ENCODE peak calls at places on chromosome 13, in seven cellular contexts. N, C, U, F, S, B and P are unnamed samples.

GRCh38 chr13:114004416-114005205 is 30.7 kb upstream of the C13orf46 start:
- DNase-seq in F (peak; percentile 11), U (no peak), N (no peak), C (no peak), B (peak; percentile 94), S (no peak), P (no peak)

GRCh38 chr13:44103721-44104490 is 224.2 kb downstream of the LACC1 start:
- DNase-seq in F (no peak), S (no peak), B (peak; percentile 12), C (no peak), U (no peak), N (no peak), P (no peak)

GRCh38 chr13:44259045-44260042 is 114.3 kb upstream of the SERP2 start:
- DNase-seq in N (no peak), C (peak; percentile 46), U (peak; percentile 32), S (no peak), B (no peak), F (peak; percentile 54), P (no peak)

GRCh38 chr13:19618925-19619324 is 14.5 kb upstream of the MPHOSPH8 start:
- DNase-seq in B (no peak), S (no peak), N (no peak), U (peak; percentile 36), F (no peak), C (no peak), P (no peak)

GRCh38 chr13:44312898-44313551 is 60.6 kb upstream of the SERP2 start:
- DNase-seq in B (no peak), N (no peak), U (peak; percentile 67), F (peak; percentile 35), C (no peak), S (no peak), P (no peak)

GRCh38 chr13:29583073-29583785 is 12.3 kb downstream of the SLC7A1 start:
- DNase-seq in C (no peak), U (peak; percentile 4), B (no peak), F (no peak), S (no peak), N (peak; percentile 57), P (no peak)

GRCh38 chr13:43880451-43880850 is 747 bp downstream of the LACC1 start:
- DNase-seq in N (no peak), U (no peak), F (no peak), S (no peak), C (no peak), B (no peak), P (no peak)

GRCh38 chr13:73872397-73872796 is 261.8 kb downstream of the KLF12 start:
- DNase-seq in F (no peak), B (no peak), C (no peak), N (no peak), S (no peak), U (no peak), P (no peak)

GRCh38 chr13:76086729-76087128 is 450.6 kb downstream of the LMO7 start:
- DNase-seq in U (no peak), C (no peak), B (no peak), N (no peak), S (no peak), F (no peak), P (no peak)

GRCh38 chr13:113506025-113506685 is 15.6 kb upstream of the DCUN1D2 start:
- DNase-seq in U (no peak), F (no peak), C (no peak), B (no peak), S (no peak), N (no peak), P (no peak)

GRCh38 chr13:112657850-112658445 is 31.9 kb upstream of the ATP11A start:
- DNase-seq in C (peak; percentile 54), N (no peak), F (peak; percentile 49), U (no peak), S (no peak), B (no peak), P (peak; percentile 40)

GRCh38 chr13:113403255-113404104 is 39.5 kb upstream of the GRTP1 start:
- DNase-seq in B (no peak), C (no peak), U (no peak), S (peak; percentile 27), N (no peak), F (no peak), P (no peak)

GRCh38 chr13:44415815-44416214 is 42.2 kb downstream of the SERP2 start:
- DNase-seq in F (no peak), N (no peak), S (no peak), U (no peak), B (no peak), C (no peak), P (no peak)

GRCh38 chr13:50203256-50204083 is 188.2 kb downstream of the KCNRG start:
- DNase-seq in U (no peak), F (no peak), N (no peak), S (no peak), C (no peak), B (no peak), P (no peak)

GRCh38 chr13:51246411-51247298 is 24.5 kb downstream of the FAM124A start:
- DNase-seq in U (no peak), N (no peak), S (peak; percentile 70), C (no peak), B (no peak), F (no peak), P (peak; percentile 47)

GRCh38 chr13:110067355-110068175 is 239.4 kb downstream of the COL4A1 start:
- DNase-seq in C (peak; percentile 50), U (no peak), N (no peak), S (no peak), B (no peak), F (no peak), P (no peak)

GRCh38 chr13:46831588-46832194 is 34.7 kb upstream of the ESD start:
- DNase-seq in B (no peak), N (no peak), U (peak; percentile 40), S (no peak), C (peak; percentile 36), F (no peak), P (no peak)

GRCh38 chr13:105817011-105817410 is 718.5 kb downstream of the EFNB2 start:
- DNase-seq in F (no peak), S (no peak), U (no peak), B (no peak), C (no peak), N (no peak), P (no peak)

GRCh38 chr13:80199067-80199466 is 141.9 kb downstream of the SPRY2 start:
- DNase-seq in C (no peak), S (no peak), N (no peak), F (no peak), B (no peak), U (no peak), P (no peak)

GRCh38 chr13:24182703-24183081 is 22.2 kb downstream of the SPATA13 start:
- DNase-seq in S (no peak), F (peak; percentile 67), U (no peak), C (no peak), N (no peak), B (peak; percentile 45), P (no peak)
- TF ChIP-seq POLR2A in S (no peak), F (no peak), U (no peak), C (no peak), N (no peak), B (no peak), P (no peak)

GRCh38 chr13:59318320-59318930 is 845.3 kb downstream of the DIAPH3 start:
- DNase-seq in C (peak; percentile 39), S (peak; percentile 79), B (no peak), N (peak; percentile 4), F (peak; percentile 84), U (peak; percentile 42), P (no peak)

GRCh38 chr13:59312776-59313175 is 851.0 kb downstream of the DIAPH3 start:
- DNase-seq in C (no peak), B (no peak), S (no peak), F (no peak), U (no peak), N (no peak), P (no peak)
- TF ChIP-seq POLR2A in C (no peak), B (no peak), S (no peak), F (no peak), U (no peak), N (no peak), P (no peak)

GRCh38 chr13:71864094-71864980 is 2.7 kb downstream of the DACH1 start:
- DNase-seq in U (no peak), S (peak; percentile 61), N (no peak), C (peak; percentile 49), F (peak; percentile 47), B (no peak), P (peak; percentile 67)
- TF ChIP-seq POLR2A in U (no peak), S (peak; percentile 29), N (no peak), C (no peak), F (no peak), B (no peak), P (no peak)

GRCh38 chr13:94548382-94549240 is 47.3 kb downstream of the TGDS start:
- DNase-seq in F (peak; percentile 53), S (peak; percentile 53), N (peak; percentile 21), B (no peak), C (peak; percentile 39), U (peak; percentile 67), P (no peak)
- TF ChIP-seq POLR2A in F (no peak), S (no peak), N (no peak), B (no peak), C (no peak), U (no peak), P (no peak)

GRCh38 chr13:23375007-23375971 is 58.2 kb downstream of the SACS start:
- DNase-seq in S (peak; percentile 98), F (peak; percentile 96), U (peak; percentile 91), N (peak; percentile 71), C (peak; percentile 97), B (peak; percentile 99), P (peak; percentile 93)
- TF ChIP-seq POLR2A in S (peak; percentile 69), F (no peak), U (peak; percentile 52), N (peak; percentile 70), C (peak; percentile 85), B (no peak), P (no peak)

DNA sequence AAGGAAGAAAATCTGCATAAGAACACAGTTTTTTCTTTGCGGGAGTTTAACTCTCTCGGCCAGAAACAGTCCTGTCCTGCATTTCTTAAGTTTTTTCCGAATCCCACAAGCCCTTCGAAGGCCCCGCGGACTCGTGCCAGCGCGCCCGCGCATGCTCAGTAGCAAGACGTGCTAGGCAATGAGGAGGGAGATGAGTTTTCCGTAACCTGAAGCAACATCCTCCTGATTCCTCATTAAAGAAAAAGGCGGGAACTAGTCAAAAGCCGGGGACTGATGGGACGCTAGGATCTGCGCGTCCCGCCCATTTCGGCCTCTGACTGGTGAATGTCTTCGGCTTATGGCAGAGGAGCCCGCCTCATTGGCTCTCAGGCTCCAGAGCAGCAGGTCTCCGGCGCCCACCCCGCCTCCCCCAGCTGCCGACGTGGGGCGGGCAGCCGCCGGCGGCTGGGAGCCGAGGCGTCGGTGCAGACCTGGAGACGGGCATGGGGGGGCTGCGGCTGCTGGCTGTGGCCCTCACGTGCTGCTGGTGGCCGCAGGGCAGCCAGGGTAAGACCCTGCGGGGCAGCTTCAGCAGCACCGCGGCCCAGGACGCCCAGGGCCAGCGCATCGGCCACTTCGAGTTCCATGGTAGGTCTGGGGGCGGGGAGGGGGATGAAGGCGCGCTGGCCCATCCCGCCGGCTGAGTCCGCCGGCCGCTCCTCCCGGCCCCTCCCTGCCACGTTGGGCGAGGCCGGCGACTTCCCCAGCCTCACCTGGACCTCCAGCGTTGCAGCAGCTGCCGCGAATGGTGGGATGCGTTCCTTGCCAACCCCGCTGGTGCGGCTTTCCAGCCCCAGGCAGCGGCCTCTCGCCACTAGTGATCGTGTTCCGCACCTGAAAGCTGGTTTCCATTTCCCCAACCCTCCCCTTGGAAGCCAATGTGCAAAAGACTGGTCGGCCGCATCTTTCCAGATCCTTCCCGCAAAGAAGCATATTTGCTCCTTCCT is at the start of gene GPR180:
- DNase-seq in C (peak; percentile 98), U (peak; percentile 98), S (peak; percentile 94), B (peak; percentile 99), F (peak; percentile 97), N (peak; percentile 97), P (peak; percentile 90)
- TF ChIP-seq POLR2A in C (peak; percentile 84), U (peak; percentile 61), S (peak; percentile 89), B (peak; percentile 50), F (peak; percentile 78), N (peak; percentile 78), P (peak; percentile 42)

GRCh38 chr13:111153279-111153976 is 38.3 kb downstream of the ARHGEF7 start:
- DNase-seq in F (peak; percentile 89), U (peak; percentile 90), B (peak; percentile 98), N (peak; percentile 99), S (peak; percentile 95), C (peak; percentile 91), P (peak; percentile 91)
- TF ChIP-seq POLR2A in F (peak; percentile 92), U (peak; percentile 72), B (peak; percentile 90), N (peak; percentile 79), S (peak; percentile 89), C (peak; percentile 94), P (peak; percentile 94)